ENCODE peak calls at places on chromosomes 5 and 9, in nine cellular contexts. N is activated effector memory CD4-positive, alpha-beta T cell treated with Interleukin-2 at 50 U/mL for 16 hours; B is Right ventricle myocardium inferior; U is iris pigment epithelial cell; P is stimulated activated CD8-positive, alpha-beta memory T cell treated with anti-CD3 and anti-CD28 coated beads, Interleukin-4, amount 100 ng/mL, for 48 hours; H is SJCRH30; I is HS-5; L is astrocyte; V is cerebellum. O is an unnamed sample.

GRCh38 chr5:166750376-166750775 is 1541.1 kb upstream of the WWC1 start:
- DNase-seq in N (no peak), B (no peak), U (peak; percentile 73), P (no peak), H (no peak), I (no peak), L (no peak), V (no peak), O (peak; percentile 20)

GRCh38 chr5:76787237-76787636 is 31.6 kb upstream of the F2RL1 start:
- DNase-seq in N (no peak), B (no peak), U (peak; percentile 94), P (no peak), H (peak; percentile 74), I (no peak), L (peak; percentile 97), V (no peak), O (peak; percentile 100)

GRCh38 chr9:31389075-31389474 is 995.4 kb upstream of the ACO1 start:
- DNase-seq in N (no peak), B (no peak), U (no peak), P (no peak), H (no peak), I (no peak), L (no peak), V (no peak), O (no peak)

GRCh38 chr5:82986404-82986803 is 90.8 kb downstream of the TMEM167A start:
- DNase-seq in N (no peak), B (no peak), U (no peak), P (no peak), H (no peak), I (no peak), L (no peak), V (no peak), O (no peak)

GRCh38 chr5:57499262-57500050 is 16.8 kb upstream of the ACTBL2 start:
- DNase-seq in N (no peak), B (no peak), U (peak; percentile 80), P (no peak), H (peak; percentile 68), I (peak; percentile 42), L (peak; percentile 39), V (peak; percentile 12), O (peak; percentile 86)

GRCh38 chr9:18608371-18608770 is 134.4 kb downstream of the ADAMTSL1 start:
- DNase-seq in N (no peak), B (no peak), U (peak; percentile 25), P (no peak), H (no peak), I (no peak), L (peak; percentile 47), V (no peak), O (no peak)

GRCh38 chr9:15271403-15271802 is 35.6 kb downstream of the TTC39B start:
- DNase-seq in N (no peak), B (no peak), U (no peak), P (peak; percentile 41), H (no peak), I (no peak), L (no peak), V (no peak), O (no peak)

GRCh38 chr5:149257875-149258705 is 13.6 kb upstream of the AFAP1L1 start:
- DNase-seq in N (no peak), B (no peak), U (peak; percentile 70), P (no peak), H (no peak), I (peak; percentile 73), L (peak; percentile 79), V (no peak), O (peak; percentile 47)

GRCh38 chr5:16891043-16891442 is 45.0 kb downstream of the MYO10 start:
- DNase-seq in N (no peak), B (no peak), U (no peak), P (no peak), H (peak; percentile 36), I (no peak), L (no peak), V (no peak), O (no peak)

GRCh38 chr9:124553738-124554137 is 46.5 kb upstream of the NR5A1 start:
- DNase-seq in N (no peak), B (no peak), U (peak; percentile 91), P (no peak), H (no peak), I (peak; percentile 74), L (peak; percentile 96), V (no peak), O (peak; percentile 29)

GRCh38 chr9:107177857-107178256 is 105.2 kb upstream of the RAD23B start:
- DNase-seq in N (no peak), B (no peak), U (no peak), P (no peak), H (no peak), I (no peak), L (no peak), V (no peak), O (no peak)

GRCh38 chr9:134287591-134288518 is 38.4 kb upstream of the RXRA start:
- DNase-seq in N (no peak), B (peak; percentile 37), U (no peak), P (no peak), H (no peak), I (no peak), L (no peak), V (no peak), O (no peak)

GRCh38 chr5:1324301-1324700 is 20.6 kb downstream of the CLPTM1L start:
- DNase-seq in N (no peak), B (no peak), U (no peak), P (no peak), H (no peak), I (no peak), L (no peak), V (no peak), O (no peak)

GRCh38 chr9:129081388-129081889 is 528 bp downstream of the DOLPP1 start:
- DNase-seq in N (no peak), B (no peak), U (peak; percentile 34), P (no peak), H (no peak), I (no peak), L (no peak), V (peak; percentile 91), O (no peak)

GRCh38 chr9:81028504-81028903 is 660.8 kb downstream of the TLE1 start:
- DNase-seq in N (no peak), B (no peak), U (peak; percentile 98), P (no peak), H (peak; percentile 96), I (peak; percentile 89), L (peak; percentile 99), V (no peak), O (peak; percentile 96)

GRCh38 chr9:124894741-124895170 is 32.8 kb downstream of the ARPC5L start:
- DNase-seq in N (no peak), B (no peak), U (peak; percentile 65), P (no peak), H (peak; percentile 54), I (no peak), L (peak; percentile 26), V (no peak), O (peak; percentile 72)

GRCh38 chr5:143376911-143377838 is 26.3 kb downstream of the NR3C1 start:
- DNase-seq in N (no peak), B (no peak), U (peak; percentile 59), P (no peak), H (peak; percentile 38), I (no peak), L (peak; percentile 77), V (no peak), O (peak; percentile 76)

GRCh38 chr9:34577635-34578240 is 11.8 kb downstream of the CNTFR start:
- DNase-seq in N (no peak), B (no peak), U (no peak), P (no peak), H (no peak), I (no peak), L (no peak), V (no peak), O (no peak)

GRCh38 chr9:97462914-97463313 is 38.6 kb upstream of the TMOD1 start:
- DNase-seq in N (no peak), B (no peak), U (no peak), P (no peak), H (no peak), I (no peak), L (no peak), V (no peak), O (no peak)

GRCh38 chr5:10166392-10166791 is 83.3 kb downstream of the ATPSCKMT start:
- DNase-seq in N (no peak), B (no peak), U (no peak), P (no peak), H (no peak), I (no peak), L (no peak), V (no peak), O (no peak)

GRCh38 chr9:137222190-137223077 is at the start of gene RNF208:
- DNase-seq in N (no peak), B (peak; percentile 77), U (no peak), P (no peak), H (no peak), I (no peak), L (no peak), V (peak; percentile 57), O (no peak)

GRCh38 chr9:133691659-133692363 is 46.3 kb downstream of the SARDH start:
- DNase-seq in N (no peak), B (peak; percentile 17), U (peak; percentile 42), P (peak; percentile 54), H (peak; percentile 54), I (no peak), L (peak; percentile 40), V (no peak), O (no peak)

GRCh38 chr9:21414220-21414940 is 5.5 kb downstream of the IFNA8 start:
- DNase-seq in N (no peak), B (no peak), U (no peak), P (no peak), H (no peak), I (no peak), L (no peak), V (no peak), O (no peak)

GRCh38 chr5:180629703-180630382 is 19.6 kb downstream of the FLT4 start:
- DNase-seq in N (no peak), B (peak; percentile 37), U (no peak), P (no peak), H (no peak), I (no peak), L (no peak), V (no peak), O (no peak)

GRCh38 chr5:43008369-43009158 is 31.6 kb downstream of the ANXA2R start:
- DNase-seq in N (peak; percentile 86), B (peak; percentile 91), U (peak; percentile 92), P (peak; percentile 94), H (peak; percentile 98), I (peak; percentile 95), L (peak; percentile 91), V (no peak), O (peak; percentile 94)

GRCh38 chr5:93349613-93350012 is 231.4 kb downstream of the NR2F1-AS1 start:
- DNase-seq in N (no peak), B (no peak), U (peak; percentile 82), P (no peak), H (peak; percentile 33), I (peak; percentile 35), L (peak; percentile 83), V (no peak), O (peak; percentile 87)

GRCh38 chr9:36039696-36040095 is 3.0 kb downstream of the RECK start:
- DNase-seq in N (no peak), B (no peak), U (peak; percentile 82), P (no peak), H (no peak), I (no peak), L (peak; percentile 70), V (no peak), O (peak; percentile 70)

GRCh38 chr9:93668261-93668871 is 92.0 kb downstream of the PHF2 start:
- DNase-seq in N (no peak), B (peak; percentile 51), U (no peak), P (no peak), H (no peak), I (no peak), L (no peak), V (no peak), O (no peak)

GRCh38 chr5:120778491-120779293 is 314.6 kb downstream of the PRR16 start:
- DNase-seq in N (no peak), B (no peak), U (peak; percentile 84), P (no peak), H (peak; percentile 14), I (no peak), L (peak; percentile 87), V (peak; percentile 1), O (peak; percentile 62)

GRCh38 chr5:137921931-137922330 is 32.7 kb downstream of the PKD2L2 start:
- DNase-seq in N (no peak), B (no peak), U (peak; percentile 34), P (no peak), H (peak; percentile 6), I (no peak), L (peak; percentile 57), V (no peak), O (peak; percentile 24)

GRCh38 chr9:126393876-126394275 is 67.2 kb downstream of the MVB12B start:
- DNase-seq in N (no peak), B (no peak), U (peak; percentile 63), P (no peak), H (no peak), I (no peak), L (peak; percentile 56), V (no peak), O (no peak)